ENCODE peak calls at places on chromosome 9, in six cellular contexts. G is head of caudate nucleus, Z is left ventricle myocardium superior, M is HuH-7.5, F is A549, A is kidney tubule cell. R is an unnamed sample.

GRCh38 chr9:130215341-130216119 is 43.3 kb downstream of the NCS1 start:
- DNase-seq in G (no peak), F (no peak), M (no peak), A (peak), Z (no peak), R (peak)

GRCh38 chr9:2356391-2356790 is 265.2 kb upstream of the VLDLR start:
- DNase-seq in A (peak), G (no peak), Z (no peak), M (no peak), F (no peak), R (peak)

GRCh38 chr9:7011395-7012067 is 253.8 kb downstream of the KDM4C start:
- DNase-seq in A (no peak), Z (no peak), F (no peak), M (no peak), G (no peak), R (no peak)

GRCh38 chr9:79353856-79354520 is 217.8 kb upstream of the TLE4 start:
- DNase-seq in G (no peak), F (peak), Z (no peak), A (peak), M (no peak), R (peak)

GRCh38 chr9:135156525-135157510 is 69.3 kb downstream of the OLFM1 start:
- DNase-seq in Z (peak), M (peak), G (no peak), A (peak), F (peak), R (peak)

GRCh38 chr9:35650341-35651158 is at the start of gene SIT1:
- DNase-seq in M (no peak), Z (no peak), A (no peak), G (no peak), F (no peak), R (no peak)

GRCh38 chr9:105069285-105070065 is 141.5 kb upstream of the ABCA1 start:
- DNase-seq in Z (no peak), M (no peak), F (peak), A (no peak), G (no peak), R (no peak)

GRCh38 chr9:136189394-136190236 is 15.3 kb downstream of the LHX3 start:
- DNase-seq in G (no peak), A (no peak), M (no peak), Z (no peak), F (no peak), R (no peak)

GRCh38 chr9:27945386-27945785 is 372.1 kb upstream of the C9orf72 start:
- DNase-seq in Z (no peak), F (no peak), M (no peak), G (no peak), A (peak), R (no peak)

GRCh38 chr9:92325991-92326500 is 293 bp downstream of the CENPP start:
- DNase-seq in F (no peak), G (no peak), A (no peak), M (peak), Z (no peak), R (no peak)

GRCh38 chr9:114936566-114936965 is 6.2 kb upstream of the TNFSF8 start:
- DNase-seq in A (no peak), F (no peak), G (no peak), M (no peak), Z (no peak), R (no peak)

GRCh38 chr9:109320338-109320733 is 523 bp downstream of the EPB41L4B start:
- DNase-seq in A (peak), F (no peak), M (peak), G (no peak), Z (peak), R (no peak)

GRCh38 chr9:27194401-27195091 is 85.5 kb downstream of the TEK start:
- DNase-seq in F (peak), M (no peak), G (no peak), Z (no peak), A (peak), R (peak)

GRCh38 chr9:135552698-135553161 is 6.8 kb downstream of the OBP2A start:
- DNase-seq in F (no peak), G (no peak), M (no peak), A (no peak), Z (no peak), R (no peak)

GRCh38 chr9:107137495-107138202 is 145.4 kb upstream of the RAD23B start:
- DNase-seq in G (no peak), Z (no peak), A (peak), F (peak), M (peak), R (no peak)

GRCh38 chr9:136867480-136867879 is 1.4 kb upstream of the EDF1 start:
- DNase-seq in G (no peak), F (no peak), M (no peak), A (no peak), Z (peak), R (no peak)

GRCh38 chr9:135413461-135413860 is 66.1 kb upstream of the PPP1R26 start:
- DNase-seq in Z (no peak), M (no peak), G (peak), A (no peak), F (no peak), R (no peak)

GRCh38 chr9:91611582-91611981 is 187.9 kb upstream of the NFIL3 start:
- DNase-seq in Z (no peak), F (peak), G (no peak), M (no peak), A (no peak), R (no peak)

GRCh38 chr9:125538092-125538473 is 168.9 kb downstream of the MAPKAP1 start:
- DNase-seq in A (peak), F (peak), G (no peak), M (peak), Z (no peak), R (peak)

GRCh38 chr9:132948482-132949050 is 4.2 kb upstream of the TSC1 start:
- DNase-seq in A (no peak), G (no peak), F (no peak), M (no peak), Z (no peak), R (no peak)

GRCh38 chr9:6584881-6585597 is 60.5 kb downstream of the GLDC start:
- DNase-seq in A (peak), M (no peak), Z (no peak), F (peak), G (no peak), R (peak)

GRCh38 chr9:70962761-70963445 is 158.5 kb downstream of the TRPM3 start:
- DNase-seq in G (no peak), Z (no peak), M (no peak), F (no peak), A (peak), R (no peak)

GRCh38 chr9:69891696-69892095 is 71.1 kb downstream of the CFAP95 start:
- DNase-seq in F (no peak), A (no peak), M (no peak), G (no peak), Z (no peak), R (no peak)

GRCh38 chr9:16138961-16139441 is 586.2 kb downstream of the CCDC171 start:
- DNase-seq in F (peak), Z (peak), G (no peak), M (no peak), A (no peak), R (no peak)

GRCh38 chr9:114287763-114288232 is 35.1 kb upstream of the ORM1 start:
- DNase-seq in A (no peak), F (no peak), Z (no peak), G (no peak), M (no peak), R (no peak)

GRCh38 chr9:77541600-77541999 is 106.5 kb downstream of the GNA14 start:
- DNase-seq in M (no peak), G (no peak), A (no peak), F (no peak), Z (no peak), R (no peak)

GRCh38 chr9:109001275-109001676 is 12.0 kb downstream of the CTNNAL1 start:
- DNase-seq in M (no peak), G (no peak), A (peak), Z (no peak), F (peak), R (peak)

GRCh38 chr9:137157618-137158502 is 12.0 kb downstream of the LRRC26 start:
- DNase-seq in G (no peak), F (no peak), M (no peak), A (no peak), Z (no peak), R (no peak)

GRCh38 chr9:115276621-115277020 is 158.7 kb upstream of the TNC start:
- DNase-seq in Z (no peak), A (peak), F (no peak), M (no peak), G (no peak), R (no peak)

GRCh38 chr9:137943655-137944054 is 66.1 kb downstream of the CACNA1B start:
- DNase-seq in A (no peak), Z (no peak), G (no peak), M (no peak), F (no peak), R (no peak)

GRCh38 chr9:98430535-98430934 is 175.1 kb upstream of the TBC1D2 start:
- DNase-seq in Z (no peak), A (no peak), G (peak), M (no peak), F (no peak), R (no peak)

GRCh38 chr9:114226289-114227055 is 71.1 kb downstream of the COL27A1 start:
- DNase-seq in M (no peak), F (no peak), Z (no peak), A (no peak), G (no peak), R (no peak)

GRCh38 chr9:134059188-134059641 is 8.6 kb downstream of the BRD3 start:
- DNase-seq in M (no peak), Z (no peak), G (peak), F (no peak), A (no peak), R (no peak)

GRCh38 chr9:129282308-129283211 is 104.5 kb upstream of the IER5L start:
- DNase-seq in G (peak), A (peak), M (no peak), F (no peak), Z (no peak), R (no peak)

GRCh38 chr9:122291458-122291857 is 26.8 kb downstream of the MRRF start:
- DNase-seq in M (no peak), F (no peak), A (no peak), Z (no peak), G (no peak), R (no peak)

GRCh38 chr9:97565262-97565661 is 63.8 kb downstream of the TMOD1 start:
- DNase-seq in Z (no peak), M (no peak), A (no peak), G (no peak), F (no peak), R (no peak)

GRCh38 chr9:98993570-98993945 is 49.9 kb downstream of the COL15A1 start:
- DNase-seq in F (peak), Z (peak), G (no peak), M (no peak), A (peak), R (peak)